ENCODE peak calls at places on chromosomes 5 and 9, in seven cellular contexts. One of them, this sample, is unnamed.

GRCh38 chr5:34484190-34484589 is 171.9 kb upstream of the RAI14 start:
- DNase-seq in stomach: no peak
- DNase-seq in GM12891: no peak
- DNase-seq in IMR-90: no peak
- DNase-seq in spleen: no peak
- DNase-seq in esophagus squamous epithelium: no peak
- DNase-seq in tibial nerve: no peak
- DNase-seq in this sample: no peak

GRCh38 chr5:127290019-127290945 is at the start of gene MEGF10:
- DNase-seq in stomach: no peak
- DNase-seq in GM12891: peak; percentile 50
- DNase-seq in IMR-90: peak; percentile 17
- DNase-seq in spleen: no peak
- DNase-seq in esophagus squamous epithelium: no peak
- DNase-seq in tibial nerve: peak; percentile 20
- DNase-seq in this sample: peak; percentile 45

GRCh38 chr5:39013938-39014337 is 60.3 kb downstream of the RICTOR start:
- DNase-seq in stomach: no peak
- DNase-seq in GM12891: no peak
- DNase-seq in IMR-90: peak; percentile 73
- DNase-seq in spleen: no peak
- DNase-seq in esophagus squamous epithelium: no peak
- DNase-seq in tibial nerve: no peak
- DNase-seq in this sample: no peak

GRCh38 chr5:122880749-122881148 is 35.3 kb downstream of the SNX24 start:
- DNase-seq in stomach: no peak
- DNase-seq in GM12891: no peak
- DNase-seq in IMR-90: no peak
- DNase-seq in spleen: no peak
- DNase-seq in esophagus squamous epithelium: no peak
- DNase-seq in tibial nerve: no peak
- DNase-seq in this sample: no peak

GRCh38 chr9:92094655-92095054 is 20.6 kb downstream of the SPTLC1 start:
- DNase-seq in stomach: no peak
- DNase-seq in GM12891: no peak
- DNase-seq in IMR-90: peak; percentile 43
- DNase-seq in spleen: no peak
- DNase-seq in esophagus squamous epithelium: no peak
- DNase-seq in tibial nerve: no peak
- DNase-seq in this sample: no peak

GRCh38 chr5:23318960-23319359 is 188.4 kb upstream of the PRDM9 start:
- DNase-seq in stomach: no peak
- DNase-seq in GM12891: no peak
- DNase-seq in IMR-90: no peak
- DNase-seq in spleen: no peak
- DNase-seq in esophagus squamous epithelium: no peak
- DNase-seq in tibial nerve: no peak
- DNase-seq in this sample: no peak

GRCh38 chr5:170631471-170632195 is 127.8 kb downstream of the KCNIP1 start:
- DNase-seq in stomach: no peak
- DNase-seq in GM12891: no peak
- DNase-seq in IMR-90: no peak
- DNase-seq in spleen: peak; percentile 73
- DNase-seq in esophagus squamous epithelium: no peak
- DNase-seq in tibial nerve: no peak
- DNase-seq in this sample: no peak

GRCh38 chr9:87285183-87285582 is 212.5 kb upstream of the DAPK1 start:
- DNase-seq in stomach: peak; percentile 82
- DNase-seq in GM12891: no peak
- DNase-seq in IMR-90: peak; percentile 23
- DNase-seq in spleen: no peak
- DNase-seq in esophagus squamous epithelium: no peak
- DNase-seq in tibial nerve: no peak
- DNase-seq in this sample: no peak

GRCh38 chr9:23587903-23588302 is 238.1 kb downstream of the ELAVL2 start:
- DNase-seq in stomach: no peak
- DNase-seq in GM12891: no peak
- DNase-seq in IMR-90: no peak
- DNase-seq in spleen: no peak
- DNase-seq in esophagus squamous epithelium: no peak
- DNase-seq in tibial nerve: no peak
- DNase-seq in this sample: no peak

GRCh38 chr5:132822650-132823480 is 7.6 kb downstream of the SHROOM1 start:
- DNase-seq in stomach: no peak
- DNase-seq in GM12891: no peak
- DNase-seq in IMR-90: no peak
- DNase-seq in spleen: no peak
- DNase-seq in esophagus squamous epithelium: no peak
- DNase-seq in tibial nerve: no peak
- DNase-seq in this sample: no peak

GRCh38 chr5:77645158-77645994 is 6.9 kb upstream of the OTP start:
- DNase-seq in stomach: peak; percentile 47
- DNase-seq in GM12891: peak; percentile 82
- DNase-seq in IMR-90: no peak
- DNase-seq in spleen: peak; percentile 87
- DNase-seq in esophagus squamous epithelium: no peak
- DNase-seq in tibial nerve: no peak
- DNase-seq in this sample: peak; percentile 69

GRCh38 chr5:172658869-172659513 is 17.9 kb downstream of the NEURL1B start:
- DNase-seq in stomach: peak; percentile 71
- DNase-seq in GM12891: no peak
- DNase-seq in IMR-90: peak; percentile 46
- DNase-seq in spleen: peak; percentile 41
- DNase-seq in esophagus squamous epithelium: no peak
- DNase-seq in tibial nerve: no peak
- DNase-seq in this sample: peak; percentile 85

GRCh38 chr5:127697894-127698600 is 5.1 kb upstream of the CCDC192 start:
- DNase-seq in stomach: peak; percentile 54
- DNase-seq in GM12891: no peak
- DNase-seq in IMR-90: peak; percentile 51
- DNase-seq in spleen: no peak
- DNase-seq in esophagus squamous epithelium: no peak
- DNase-seq in tibial nerve: no peak
- DNase-seq in this sample: no peak

GRCh38 chr9:133844876-133845658 is 106.9 kb upstream of the SARDH start:
- DNase-seq in stomach: peak; percentile 31
- DNase-seq in GM12891: peak; percentile 60
- DNase-seq in IMR-90: peak; percentile 70
- DNase-seq in spleen: peak; percentile 88
- DNase-seq in esophagus squamous epithelium: no peak
- DNase-seq in tibial nerve: peak; percentile 36
- DNase-seq in this sample: peak; percentile 87
- TF ChIP-seq POLR2A in stomach: no peak
- TF ChIP-seq POLR2A in GM12891: no peak
- TF ChIP-seq POLR2A in IMR-90: no peak
- TF ChIP-seq POLR2A in spleen: no peak
- TF ChIP-seq POLR2A in esophagus squamous epithelium: no peak
- TF ChIP-seq POLR2A in tibial nerve: no peak
- TF ChIP-seq POLR2A in this sample: no peak

GRCh38 chr9:33163433-33164137 is 3.6 kb downstream of the B4GALT1 start:
- DNase-seq in stomach: no peak
- DNase-seq in GM12891: no peak
- DNase-seq in IMR-90: no peak
- DNase-seq in spleen: peak; percentile 79
- DNase-seq in esophagus squamous epithelium: no peak
- DNase-seq in tibial nerve: no peak
- DNase-seq in this sample: no peak

GRCh38 chr9:33166263-33167083 is 663 bp downstream of the B4GALT1 start:
- DNase-seq in stomach: peak; percentile 65
- DNase-seq in GM12891: no peak
- DNase-seq in IMR-90: no peak
- DNase-seq in spleen: no peak
- DNase-seq in esophagus squamous epithelium: no peak
- DNase-seq in tibial nerve: peak; percentile 28
- DNase-seq in this sample: peak; percentile 45

GRCh38 chr9:33167084-33167948 is at the start of gene B4GALT1:
- DNase-seq in stomach: peak; percentile 97
- DNase-seq in GM12891: peak; percentile 82
- DNase-seq in IMR-90: peak; percentile 90
- DNase-seq in spleen: peak; percentile 100
- DNase-seq in esophagus squamous epithelium: peak; percentile 87
- DNase-seq in tibial nerve: peak; percentile 90
- DNase-seq in this sample: peak; percentile 97

GRCh38 chr9:33164138-33164809 is 2.9 kb downstream of the B4GALT1 start:
- DNase-seq in stomach: no peak
- DNase-seq in GM12891: no peak
- DNase-seq in IMR-90: no peak
- DNase-seq in spleen: no peak
- DNase-seq in esophagus squamous epithelium: no peak
- DNase-seq in tibial nerve: peak; percentile 37
- DNase-seq in this sample: no peak

DNA sequence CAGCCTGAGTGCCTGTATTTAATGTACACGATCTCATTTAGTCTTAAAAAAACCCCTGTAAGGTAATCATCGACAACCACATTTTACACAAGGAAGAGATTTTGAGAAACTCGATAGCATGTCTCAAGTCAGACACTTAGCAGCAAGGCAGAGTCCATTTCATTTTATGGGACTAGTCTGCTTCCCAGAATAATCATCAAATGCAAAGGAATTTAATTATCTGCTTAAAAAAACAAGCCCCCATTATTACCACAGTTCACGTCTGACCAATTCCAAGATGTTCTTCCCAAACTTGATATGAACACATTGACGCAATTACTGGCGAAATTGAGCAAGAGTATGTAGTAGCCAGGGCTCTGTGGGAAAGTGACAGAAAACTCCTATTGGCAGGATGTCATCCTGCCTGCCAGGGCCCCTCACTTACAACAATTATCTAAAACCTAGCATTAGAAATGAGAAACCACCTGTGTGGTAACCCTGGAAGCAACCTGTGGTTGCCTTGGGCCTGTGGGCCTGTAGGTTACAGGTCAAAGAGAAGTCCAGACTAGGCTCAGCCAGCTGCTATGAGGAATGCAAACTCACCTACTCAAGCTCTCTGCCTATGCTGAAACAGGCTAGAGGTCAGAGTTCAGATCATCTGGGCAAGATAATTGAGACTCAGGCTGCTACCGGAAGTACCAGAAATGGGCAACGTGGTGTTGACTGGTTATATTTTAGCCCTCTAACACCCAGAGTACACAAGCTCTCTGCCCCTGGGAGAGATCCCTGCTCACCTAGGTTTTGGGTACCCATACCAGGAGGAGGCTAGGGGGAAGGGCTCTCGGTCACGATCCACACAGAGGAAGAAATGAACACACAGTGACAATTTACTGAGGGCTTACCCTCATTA is 1.6 kb downstream of the B4GALT1 start:
- DNase-seq in stomach: peak; percentile 61
- DNase-seq in GM12891: no peak
- DNase-seq in IMR-90: peak; percentile 83
- DNase-seq in spleen: peak; percentile 78
- DNase-seq in esophagus squamous epithelium: no peak
- DNase-seq in tibial nerve: peak; percentile 99
- DNase-seq in this sample: no peak
- TF ChIP-seq POLR2A in stomach: no peak
- TF ChIP-seq POLR2A in GM12891: peak; percentile 21
- TF ChIP-seq POLR2A in IMR-90: no peak
- TF ChIP-seq POLR2A in spleen: no peak
- TF ChIP-seq POLR2A in esophagus squamous epithelium: no peak
- TF ChIP-seq POLR2A in tibial nerve: no peak
- TF ChIP-seq POLR2A in this sample: no peak

DNA sequence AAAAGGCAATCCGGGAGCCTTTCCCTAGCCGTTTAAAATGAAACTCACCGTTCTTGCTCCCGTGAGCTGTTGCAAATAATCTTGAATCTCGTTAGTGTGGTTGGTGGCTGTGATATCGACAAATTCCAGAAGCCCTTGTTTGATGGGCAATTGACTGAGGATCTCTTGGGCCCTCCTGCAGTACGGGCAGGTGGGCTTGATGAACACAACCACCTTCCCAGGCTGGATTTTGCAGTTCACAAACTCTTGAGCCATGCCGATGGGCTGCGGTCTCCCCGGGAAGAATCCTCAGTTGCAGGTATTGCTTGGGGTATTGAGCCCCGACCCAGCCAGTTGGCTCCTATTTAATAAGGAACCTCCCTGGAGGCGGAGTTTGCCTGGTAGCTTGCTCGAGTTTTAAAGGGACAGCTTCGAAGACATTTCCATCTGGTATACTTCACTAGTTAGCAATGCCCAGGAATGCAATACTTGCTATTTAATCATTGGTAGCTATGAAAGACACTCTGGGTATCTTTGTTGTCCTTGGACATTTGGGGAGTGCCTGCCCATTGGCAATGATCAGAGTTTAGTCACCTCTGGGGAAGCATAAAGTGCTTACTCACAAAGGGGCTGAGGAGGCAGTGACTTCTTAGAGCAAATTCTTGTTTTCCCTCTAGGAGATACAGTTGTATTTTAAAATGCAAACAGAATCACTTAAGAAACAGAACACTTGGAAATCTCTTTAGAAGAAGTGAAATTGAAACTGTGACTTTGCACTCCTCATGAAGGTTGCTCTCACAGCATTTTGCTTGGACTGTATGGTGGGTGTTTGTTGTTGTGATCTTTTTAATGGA is at the start of gene GLRX:
- DNase-seq in stomach: peak; percentile 81
- DNase-seq in GM12891: no peak
- DNase-seq in IMR-90: peak; percentile 89
- DNase-seq in spleen: peak; percentile 86
- DNase-seq in esophagus squamous epithelium: peak; percentile 33
- DNase-seq in tibial nerve: peak; percentile 80
- DNase-seq in this sample: peak; percentile 82
- TF ChIP-seq POLR2A in stomach: no peak
- TF ChIP-seq POLR2A in GM12891: peak; percentile 53
- TF ChIP-seq POLR2A in IMR-90: peak; percentile 80
- TF ChIP-seq POLR2A in spleen: no peak
- TF ChIP-seq POLR2A in esophagus squamous epithelium: no peak
- TF ChIP-seq POLR2A in tibial nerve: no peak
- TF ChIP-seq POLR2A in this sample: no peak

GRCh38 chr5:151236888-151237287 is 13.0 kb upstream of the CCDC69 start:
- DNase-seq in stomach: no peak
- DNase-seq in GM12891: no peak
- DNase-seq in IMR-90: no peak
- DNase-seq in spleen: no peak
- DNase-seq in esophagus squamous epithelium: no peak
- DNase-seq in tibial nerve: no peak
- DNase-seq in this sample: no peak

GRCh38 chr5:151237685-151238084 is 13.8 kb upstream of the CCDC69 start:
- DNase-seq in stomach: no peak
- DNase-seq in GM12891: no peak
- DNase-seq in IMR-90: no peak
- DNase-seq in spleen: no peak
- DNase-seq in esophagus squamous epithelium: no peak
- DNase-seq in tibial nerve: no peak
- DNase-seq in this sample: no peak

GRCh38 chr5:151233576-151234202 is 9.8 kb upstream of the CCDC69 start:
- DNase-seq in stomach: no peak
- DNase-seq in GM12891: peak; percentile 39
- DNase-seq in IMR-90: no peak
- DNase-seq in spleen: no peak
- DNase-seq in esophagus squamous epithelium: no peak
- DNase-seq in tibial nerve: no peak
- DNase-seq in this sample: no peak

GRCh38 chr5:151231359-151231758 is 7.5 kb upstream of the CCDC69 start:
- DNase-seq in stomach: no peak
- DNase-seq in GM12891: no peak
- DNase-seq in IMR-90: no peak
- DNase-seq in spleen: no peak
- DNase-seq in esophagus squamous epithelium: no peak
- DNase-seq in tibial nerve: no peak
- DNase-seq in this sample: no peak

GRCh38 chr5:151234476-151235238 is 10.8 kb upstream of the CCDC69 start:
- DNase-seq in stomach: peak; percentile 60
- DNase-seq in GM12891: peak; percentile 53
- DNase-seq in IMR-90: peak; percentile 41
- DNase-seq in spleen: peak; percentile 92
- DNase-seq in esophagus squamous epithelium: no peak
- DNase-seq in tibial nerve: peak; percentile 72
- DNase-seq in this sample: peak; percentile 80
- TF ChIP-seq POLR2A in stomach: no peak
- TF ChIP-seq POLR2A in GM12891: no peak
- TF ChIP-seq POLR2A in IMR-90: no peak
- TF ChIP-seq POLR2A in spleen: no peak
- TF ChIP-seq POLR2A in esophagus squamous epithelium: no peak
- TF ChIP-seq POLR2A in tibial nerve: no peak
- TF ChIP-seq POLR2A in this sample: no peak